ENCODE peak calls at places on chromosomes 16 and 17, in eight cellular contexts. I, B, H, O, N, Q, S and D are unnamed samples.

GRCh38 chr17:70258465-70258864 is 89.1 kb downstream of the KCNJ2 start:
- DNase-seq in I (no peak), B (peak; percentile 49), H (no peak), O (no peak), N (no peak), Q (no peak), S (no peak), D (no peak)

GRCh38 chr16:2686912-2687507 is 4.7 kb downstream of the KCTD5 start:
- DNase-seq in I (peak; percentile 95), B (peak; percentile 45), H (peak; percentile 33), O (peak; percentile 58), N (peak; percentile 1), Q (peak; percentile 77), S (no peak), D (no peak)

GRCh38 chr16:84357191-84357651 is 11.1 kb upstream of the ATP2C2 start:
- DNase-seq in I (no peak), B (no peak), H (peak; percentile 46), O (peak; percentile 52), N (no peak), Q (no peak), S (peak; percentile 41), D (peak; percentile 59)

GRCh38 chr17:28396635-28397239 is 9.3 kb downstream of the SLC46A1 start:
- DNase-seq in I (no peak), B (no peak), H (no peak), O (no peak), N (no peak), Q (no peak), S (no peak), D (no peak)

GRCh38 chr16:71358464-71359031 is at the start of gene CALB2:
- DNase-seq in I (peak; percentile 85), B (peak; percentile 82), H (peak; percentile 70), O (peak; percentile 77), N (peak; percentile 93), Q (peak; percentile 85), S (peak; percentile 50), D (peak; percentile 29)

GRCh38 chr16:49855822-49856740 is at the start of gene ZNF423:
- DNase-seq in I (no peak), B (peak; percentile 49), H (no peak), O (no peak), N (no peak), Q (no peak), S (no peak), D (peak; percentile 42)

GRCh38 chr17:28878981-28879380 is 18.6 kb downstream of the FLOT2 start:
- DNase-seq in I (no peak), B (no peak), H (peak; percentile 34), O (peak; percentile 55), N (peak; percentile 57), Q (no peak), S (peak; percentile 55), D (peak; percentile 38)

GRCh38 chr17:59763861-59764260 is 56.4 kb downstream of the VMP1 start:
- DNase-seq in I (no peak), B (no peak), H (no peak), O (no peak), N (peak; percentile 58), Q (no peak), S (peak; percentile 96), D (peak; percentile 65)

GRCh38 chr17:77528516-77529327 is 388.0 kb downstream of the SEC14L1 start:
- DNase-seq in I (no peak), B (no peak), H (peak; percentile 60), O (peak; percentile 66), N (peak; percentile 47), Q (no peak), S (no peak), D (no peak)

GRCh38 chr17:8001976-8002645 is at the start of gene GUCY2D:
- DNase-seq in I (no peak), B (no peak), H (no peak), O (no peak), N (no peak), Q (no peak), S (no peak), D (no peak)

GRCh38 chr17:68302066-68302564 is 10.8 kb downstream of the ARSG start:
- DNase-seq in I (no peak), B (no peak), H (no peak), O (no peak), N (no peak), Q (no peak), S (peak; percentile 77), D (peak; percentile 66)

GRCh38 chr17:39636587-39636926 is 387 bp upstream of the STARD3 start:
- DNase-seq in I (no peak), B (no peak), H (no peak), O (peak; percentile 27), N (no peak), Q (no peak), S (no peak), D (no peak)

GRCh38 chr17:19457830-19458271 is 46.8 kb downstream of the RNF112 start:
- DNase-seq in I (no peak), B (no peak), H (no peak), O (no peak), N (no peak), Q (no peak), S (no peak), D (no peak)

GRCh38 chr17:80762076-80762475 is 217.4 kb downstream of the RPTOR start:
- DNase-seq in I (no peak), B (no peak), H (no peak), O (no peak), N (no peak), Q (no peak), S (no peak), D (no peak)

GRCh38 chr16:1331712-1332617 is 1.5 kb upstream of the BAIAP3 start:
- DNase-seq in I (peak; percentile 96), B (peak; percentile 77), H (peak; percentile 42), O (peak; percentile 73), N (peak; percentile 43), Q (peak; percentile 83), S (peak; percentile 84), D (peak; percentile 83)

GRCh38 chr17:2423271-2423670 is 22.4 kb upstream of the MNT start:
- DNase-seq in I (no peak), B (no peak), H (no peak), O (no peak), N (no peak), Q (no peak), S (no peak), D (no peak)

GRCh38 chr17:40346061-40346767 is 18.3 kb downstream of the GJD3 start:
- DNase-seq in I (no peak), B (no peak), H (no peak), O (no peak), N (no peak), Q (no peak), S (no peak), D (peak; percentile 92)

GRCh38 chr16:83717814-83718213 is 90.0 kb upstream of the HSBP1 start:
- DNase-seq in I (no peak), B (no peak), H (no peak), O (no peak), N (peak; percentile 81), Q (no peak), S (peak; percentile 58), D (peak; percentile 95)

GRCh38 chr16:49411121-49411970 is 37.7 kb downstream of the C16orf78 start:
- DNase-seq in I (no peak), B (no peak), H (no peak), O (no peak), N (no peak), Q (no peak), S (no peak), D (no peak)